ENCODE peak calls at places on chromosomes 7 and 10, in nine cellular contexts. One of them, this sample, is unnamed. For H3K9me3, the result is how much of the 10 kb centered on the place peaks cover.

GRCh38 chr7:130982160-130982638 is 248.2 kb upstream of the KLF14 start:
- ATAC-seq in K562: peak
- ATAC-seq in RWPE2: peak
- ATAC-seq in left lung: peak
- ATAC-seq in heart right ventricle: peak
- ATAC-seq in CD4-positive, alpha-beta T cell: peak
- ATAC-seq in Panc1: peak
- ATAC-seq in lower lobe of right lung: peak
- ATAC-seq in upper lobe of right lung: peak
- ATAC-seq in this sample: no peak

GRCh38 chr7:113799896-113800295 is 118.9 kb downstream of the PPP1R3A start:
- ATAC-seq in CD4-positive, alpha-beta T cell: no peak
- ATAC-seq in left lung: no peak
- ATAC-seq in Panc1: no peak
- ATAC-seq in K562: no peak
- ATAC-seq in RWPE2: no peak
- ATAC-seq in upper lobe of right lung: no peak
- ATAC-seq in heart right ventricle: no peak
- ATAC-seq in lower lobe of right lung: no peak
- ATAC-seq in this sample: no peak

GRCh38 chr7:100914879-100915442 is 19.3 kb upstream of the ACHE start:
- ATAC-seq in heart right ventricle: no peak
- ATAC-seq in left lung: peak
- ATAC-seq in RWPE2: peak
- ATAC-seq in upper lobe of right lung: peak
- ATAC-seq in lower lobe of right lung: peak
- ATAC-seq in Panc1: peak
- ATAC-seq in CD4-positive, alpha-beta T cell: no peak
- ATAC-seq in K562: no peak
- ATAC-seq in this sample: no peak

GRCh38 chr10:117476716-117477115 is 65.8 kb upstream of the EMX2 start:
- ATAC-seq in RWPE2: no peak
- ATAC-seq in left lung: no peak
- ATAC-seq in lower lobe of right lung: no peak
- ATAC-seq in Panc1: no peak
- ATAC-seq in heart right ventricle: no peak
- ATAC-seq in K562: no peak
- ATAC-seq in upper lobe of right lung: no peak
- ATAC-seq in CD4-positive, alpha-beta T cell: no peak
- ATAC-seq in this sample: peak

GRCh38 chr10:101840102-101840684 is 3.4 kb downstream of the KCNIP2 start:
- ATAC-seq in Panc1: no peak
- ATAC-seq in heart right ventricle: no peak
- ATAC-seq in K562: no peak
- ATAC-seq in CD4-positive, alpha-beta T cell: no peak
- ATAC-seq in left lung: peak
- ATAC-seq in upper lobe of right lung: no peak
- ATAC-seq in lower lobe of right lung: peak
- ATAC-seq in RWPE2: no peak
- ATAC-seq in this sample: no peak

GRCh38 chr10:120392671-120393079 is 64.4 kb upstream of the PLPP4 start:
- ATAC-seq in left lung: no peak
- ATAC-seq in heart right ventricle: no peak
- ATAC-seq in Panc1: no peak
- ATAC-seq in lower lobe of right lung: no peak
- ATAC-seq in CD4-positive, alpha-beta T cell: no peak
- ATAC-seq in upper lobe of right lung: no peak
- ATAC-seq in RWPE2: peak
- ATAC-seq in K562: no peak
- ATAC-seq in this sample: no peak

GRCh38 chr7:80703272-80703671 is 64.8 kb downstream of the CD36 start:
- ATAC-seq in upper lobe of right lung: no peak
- ATAC-seq in left lung: no peak
- ATAC-seq in CD4-positive, alpha-beta T cell: no peak
- ATAC-seq in Panc1: no peak
- ATAC-seq in lower lobe of right lung: no peak
- ATAC-seq in RWPE2: no peak
- ATAC-seq in heart right ventricle: no peak
- ATAC-seq in K562: no peak
- ATAC-seq in this sample: no peak

GRCh38 chr10:18364987-18365775 is 225.0 kb downstream of the CACNB2 start:
- ATAC-seq in left lung: no peak
- ATAC-seq in heart right ventricle: no peak
- ATAC-seq in upper lobe of right lung: no peak
- ATAC-seq in RWPE2: no peak
- ATAC-seq in Panc1: no peak
- ATAC-seq in lower lobe of right lung: no peak
- ATAC-seq in K562: no peak
- ATAC-seq in CD4-positive, alpha-beta T cell: no peak
- ATAC-seq in this sample: no peak

GRCh38 chr7:1123721-1124120 is 35.8 kb downstream of the GPER1 start:
- ATAC-seq in upper lobe of right lung: peak
- ATAC-seq in CD4-positive, alpha-beta T cell: no peak
- ATAC-seq in heart right ventricle: peak
- ATAC-seq in left lung: peak
- ATAC-seq in K562: no peak
- ATAC-seq in lower lobe of right lung: peak
- ATAC-seq in RWPE2: no peak
- ATAC-seq in Panc1: peak
- ATAC-seq in this sample: peak

GRCh38 chr7:1127001-1127400 is 33.0 kb downstream of the ZFAND2A start:
- ATAC-seq in RWPE2: no peak
- ATAC-seq in Panc1: no peak
- ATAC-seq in heart right ventricle: no peak
- ATAC-seq in K562: no peak
- ATAC-seq in left lung: no peak
- ATAC-seq in lower lobe of right lung: no peak
- ATAC-seq in upper lobe of right lung: no peak
- ATAC-seq in CD4-positive, alpha-beta T cell: no peak
- ATAC-seq in this sample: no peak

GRCh38 chr7:1124164-1124563 is 35.8 kb downstream of the ZFAND2A start:
- ATAC-seq in left lung: peak
- ATAC-seq in CD4-positive, alpha-beta T cell: no peak
- ATAC-seq in K562: no peak
- ATAC-seq in Panc1: no peak
- ATAC-seq in upper lobe of right lung: no peak
- ATAC-seq in heart right ventricle: peak
- ATAC-seq in RWPE2: no peak
- ATAC-seq in lower lobe of right lung: no peak
- ATAC-seq in this sample: peak

GRCh38 chr7:1125603-1125969 is 34.4 kb downstream of the ZFAND2A start:
- ATAC-seq in CD4-positive, alpha-beta T cell: no peak
- ATAC-seq in lower lobe of right lung: no peak
- ATAC-seq in K562: no peak
- ATAC-seq in RWPE2: no peak
- ATAC-seq in heart right ventricle: no peak
- ATAC-seq in upper lobe of right lung: no peak
- ATAC-seq in Panc1: no peak
- ATAC-seq in left lung: no peak
- ATAC-seq in this sample: no peak

DNA sequence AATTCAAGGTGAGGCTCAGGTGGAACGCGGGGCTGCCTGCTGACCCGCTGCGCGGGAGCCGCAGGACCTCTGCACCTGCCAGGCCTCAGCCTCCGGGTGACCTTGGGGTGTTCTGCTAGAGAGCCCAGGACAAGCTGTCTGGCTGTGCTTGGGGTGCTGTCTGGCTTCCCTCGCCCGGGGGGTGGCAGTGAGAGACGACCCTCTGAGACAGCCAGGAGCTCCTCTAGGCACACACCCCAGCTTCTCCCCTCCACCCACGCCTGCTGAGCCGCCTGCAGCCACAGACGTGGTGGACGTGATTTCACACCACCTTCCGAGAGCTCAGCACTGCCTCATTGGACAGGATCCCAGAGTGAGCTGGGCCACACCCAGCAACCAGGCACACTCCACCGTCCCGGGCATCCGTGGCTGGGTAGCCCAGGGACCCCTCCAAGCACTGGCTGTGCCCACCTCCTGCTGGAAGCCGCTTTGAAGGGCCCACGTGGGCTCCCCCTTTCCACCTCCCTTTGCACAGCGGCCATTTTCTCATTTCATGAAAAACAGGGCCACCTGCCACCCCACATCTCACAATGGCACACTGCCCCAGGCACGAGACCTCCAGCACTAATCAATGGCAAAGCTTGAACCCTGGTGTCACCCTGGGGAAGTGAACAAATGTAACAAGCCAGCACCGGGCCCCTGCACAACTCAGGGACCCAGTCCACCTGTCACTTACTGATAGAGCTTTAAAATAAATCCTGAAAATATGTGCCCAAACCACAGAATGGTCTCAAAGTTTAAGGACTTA is 35.0 kb downstream of the ZFAND2A start:
- ATAC-seq in RWPE2: peak
- ATAC-seq in K562: no peak
- ATAC-seq in left lung: peak
- ATAC-seq in heart right ventricle: peak
- ATAC-seq in lower lobe of right lung: peak
- ATAC-seq in upper lobe of right lung: peak
- ATAC-seq in CD4-positive, alpha-beta T cell: no peak
- ATAC-seq in Panc1: no peak
- ATAC-seq in this sample: no peak
- H3K27ac ChIP-seq in RWPE2: no peak
- H3K27ac ChIP-seq in K562: no peak
- H3K27ac ChIP-seq in left lung: no peak
- H3K27ac ChIP-seq in heart right ventricle: peak
- H3K27ac ChIP-seq in lower lobe of right lung: no peak
- H3K27ac ChIP-seq in upper lobe of right lung: no peak
- H3K27ac ChIP-seq in CD4-positive, alpha-beta T cell: no peak
- H3K27ac ChIP-seq in Panc1: no peak
- H3K27ac ChIP-seq in this sample: no peak

GRCh38 chr7:19015066-19015465 is 102.4 kb downstream of the TWIST1 start:
- ATAC-seq in CD4-positive, alpha-beta T cell: no peak
- ATAC-seq in Panc1: no peak
- ATAC-seq in RWPE2: no peak
- ATAC-seq in upper lobe of right lung: no peak
- ATAC-seq in heart right ventricle: no peak
- ATAC-seq in K562: no peak
- ATAC-seq in left lung: no peak
- ATAC-seq in lower lobe of right lung: no peak
- ATAC-seq in this sample: no peak

GRCh38 chr7:19009241-19009935 is 108.0 kb downstream of the TWIST1 start:
- ATAC-seq in upper lobe of right lung: no peak
- ATAC-seq in heart right ventricle: no peak
- ATAC-seq in K562: no peak
- ATAC-seq in CD4-positive, alpha-beta T cell: no peak
- ATAC-seq in Panc1: no peak
- ATAC-seq in RWPE2: peak
- ATAC-seq in left lung: no peak
- ATAC-seq in lower lobe of right lung: no peak
- ATAC-seq in this sample: no peak

GRCh38 chr7:19011212-19011611 is 106.2 kb downstream of the TWIST1 start:
- ATAC-seq in left lung: no peak
- ATAC-seq in upper lobe of right lung: no peak
- ATAC-seq in heart right ventricle: no peak
- ATAC-seq in RWPE2: no peak
- ATAC-seq in lower lobe of right lung: no peak
- ATAC-seq in CD4-positive, alpha-beta T cell: no peak
- ATAC-seq in Panc1: no peak
- ATAC-seq in K562: no peak
- ATAC-seq in this sample: no peak

DNA sequence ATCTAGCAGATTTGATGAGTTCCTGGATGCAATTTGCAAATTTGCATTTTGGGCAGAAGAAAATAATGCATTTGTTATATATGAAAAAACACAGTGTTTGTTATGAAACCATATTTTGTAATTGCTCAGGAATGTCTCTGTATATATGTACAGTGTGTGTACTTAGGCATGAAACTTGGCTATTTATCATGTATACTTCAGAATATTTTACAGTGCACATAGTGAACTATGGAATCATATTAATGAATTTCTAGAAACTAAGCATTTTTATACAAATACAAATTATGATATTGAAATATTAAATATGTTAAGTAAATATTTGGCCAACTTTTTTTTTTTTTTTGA is 107.5 kb downstream of the TWIST1 start:
- ATAC-seq in RWPE2: peak
- ATAC-seq in left lung: no peak
- ATAC-seq in CD4-positive, alpha-beta T cell: no peak
- ATAC-seq in upper lobe of right lung: no peak
- ATAC-seq in heart right ventricle: no peak
- ATAC-seq in lower lobe of right lung: no peak
- ATAC-seq in K562: no peak
- ATAC-seq in Panc1: no peak
- ATAC-seq in this sample: no peak
- H3K9me3 ChIP-seq in RWPE2: under half
- H3K9me3 ChIP-seq in left lung: under half
- H3K9me3 ChIP-seq in CD4-positive, alpha-beta T cell: under half
- H3K9me3 ChIP-seq in upper lobe of right lung: under half
- H3K9me3 ChIP-seq in heart right ventricle: under half
- H3K9me3 ChIP-seq in lower lobe of right lung: under half
- H3K9me3 ChIP-seq in K562: under half
- H3K9me3 ChIP-seq in Panc1: under half
- H3K9me3 ChIP-seq in this sample: under half

DNA sequence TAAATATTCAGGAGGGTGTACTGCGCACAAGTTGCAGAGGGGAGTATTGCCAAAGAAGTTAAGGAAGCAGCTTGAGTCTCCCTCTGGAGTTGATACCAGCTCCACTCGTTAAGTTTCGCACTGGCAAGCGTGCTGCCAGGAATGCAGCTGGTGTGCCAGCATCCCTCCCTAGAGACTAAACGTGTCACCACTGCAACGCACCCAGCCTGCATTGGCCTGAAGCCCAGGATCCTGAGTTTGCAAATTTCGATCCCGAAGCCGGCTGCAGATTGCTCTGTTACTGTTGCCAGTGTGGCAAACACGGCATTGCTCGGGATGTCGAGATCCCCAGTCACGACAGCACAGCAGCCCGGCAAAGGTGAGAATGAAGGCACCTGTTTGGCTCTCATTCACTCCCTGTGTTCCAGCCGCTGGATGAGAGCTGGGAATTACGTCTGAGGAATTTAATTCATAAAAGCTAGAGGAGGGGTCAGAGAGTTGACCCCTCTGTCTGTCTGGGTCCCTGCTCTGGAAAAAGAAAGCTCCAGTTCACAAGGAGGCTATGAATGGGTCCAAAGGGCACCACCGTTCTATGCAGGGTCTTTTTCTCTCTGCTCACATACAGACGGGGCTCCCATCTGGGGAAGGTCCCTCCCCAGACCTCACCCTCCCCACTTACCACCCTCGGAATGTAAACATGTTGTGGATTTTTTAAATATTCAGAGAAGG is 61.0 kb downstream of the NRP1 start:
- ATAC-seq in RWPE2: peak
- ATAC-seq in K562: no peak
- ATAC-seq in heart right ventricle: peak
- ATAC-seq in lower lobe of right lung: peak
- ATAC-seq in CD4-positive, alpha-beta T cell: no peak
- ATAC-seq in left lung: peak
- ATAC-seq in Panc1: peak
- ATAC-seq in upper lobe of right lung: peak
- ATAC-seq in this sample: peak
- TF ChIP-seq CTCF in RWPE2: peak
- TF ChIP-seq CTCF in K562: no peak
- TF ChIP-seq CTCF in heart right ventricle: no peak
- TF ChIP-seq CTCF in lower lobe of right lung: no peak
- TF ChIP-seq CTCF in CD4-positive, alpha-beta T cell: no peak
- TF ChIP-seq CTCF in left lung: no peak
- TF ChIP-seq CTCF in Panc1: no peak
- TF ChIP-seq CTCF in upper lobe of right lung: peak
- TF ChIP-seq CTCF in this sample: peak

GRCh38 chr10:110413049-110413783 is 84.5 kb upstream of the DUSP5 start:
- ATAC-seq in CD4-positive, alpha-beta T cell: no peak
- ATAC-seq in lower lobe of right lung: no peak
- ATAC-seq in heart right ventricle: no peak
- ATAC-seq in upper lobe of right lung: no peak
- ATAC-seq in K562: no peak
- ATAC-seq in Panc1: no peak
- ATAC-seq in left lung: no peak
- ATAC-seq in RWPE2: no peak
- ATAC-seq in this sample: no peak

GRCh38 chr10:110411047-110411410 is 86.7 kb upstream of the DUSP5 start:
- ATAC-seq in CD4-positive, alpha-beta T cell: no peak
- ATAC-seq in lower lobe of right lung: no peak
- ATAC-seq in upper lobe of right lung: no peak
- ATAC-seq in left lung: peak
- ATAC-seq in Panc1: no peak
- ATAC-seq in heart right ventricle: peak
- ATAC-seq in RWPE2: peak
- ATAC-seq in K562: no peak
- ATAC-seq in this sample: no peak

GRCh38 chr10:110415809-110416208 is 81.9 kb upstream of the DUSP5 start:
- ATAC-seq in Panc1: no peak
- ATAC-seq in RWPE2: no peak
- ATAC-seq in K562: peak
- ATAC-seq in upper lobe of right lung: no peak
- ATAC-seq in lower lobe of right lung: no peak
- ATAC-seq in heart right ventricle: peak
- ATAC-seq in CD4-positive, alpha-beta T cell: no peak
- ATAC-seq in left lung: no peak
- ATAC-seq in this sample: no peak

GRCh38 chr10:110414563-110415309 is 83.0 kb upstream of the DUSP5 start:
- ATAC-seq in upper lobe of right lung: peak
- ATAC-seq in RWPE2: peak
- ATAC-seq in left lung: peak
- ATAC-seq in heart right ventricle: peak
- ATAC-seq in CD4-positive, alpha-beta T cell: peak
- ATAC-seq in K562: no peak
- ATAC-seq in lower lobe of right lung: peak
- ATAC-seq in Panc1: peak
- ATAC-seq in this sample: no peak

GRCh38 chr10:110413903-110414562 is 83.7 kb upstream of the DUSP5 start:
- ATAC-seq in lower lobe of right lung: no peak
- ATAC-seq in heart right ventricle: no peak
- ATAC-seq in upper lobe of right lung: no peak
- ATAC-seq in CD4-positive, alpha-beta T cell: peak
- ATAC-seq in left lung: no peak
- ATAC-seq in Panc1: no peak
- ATAC-seq in K562: no peak
- ATAC-seq in RWPE2: no peak
- ATAC-seq in this sample: no peak
- H3K27ac ChIP-seq in lower lobe of right lung: no peak
- H3K27ac ChIP-seq in heart right ventricle: no peak
- H3K27ac ChIP-seq in upper lobe of right lung: no peak
- H3K27ac ChIP-seq in CD4-positive, alpha-beta T cell: no peak
- H3K27ac ChIP-seq in left lung: no peak
- H3K27ac ChIP-seq in Panc1: no peak
- H3K27ac ChIP-seq in K562: no peak
- H3K27ac ChIP-seq in RWPE2: peak
- H3K27ac ChIP-seq in this sample: no peak